ENCODE peak calls at places on chromosome 4, in nine cellular contexts. X is LoVo, T is mucosa of gallbladder, D is endothelial cell, B is HFF-Myc, A is NCI-H1694 treated with DMSO at 0.1 percent for 48 hours, Q is tibial nerve, K is occipital lobe, U is T-cell. W is an unnamed sample.

GRCh38 chr4:123987408-123987807 is 590.8 kb downstream of the SPRY1 start:
- DNase-seq in X (no peak), T (no peak), D (no peak), B (no peak), A (no peak), Q (no peak), K (no peak), U (no peak), W (no peak)

GRCh38 chr4:147786031-147786430 is 54.1 kb downstream of the ARHGAP10 start:
- DNase-seq in X (no peak), T (no peak), D (no peak), B (no peak), A (no peak), Q (no peak), K (no peak), U (no peak), W (no peak)

GRCh38 chr4:16969696-16970135 is 71.3 kb upstream of the LDB2 start:
- DNase-seq in X (no peak), T (no peak), D (no peak), B (peak; percentile 22), A (no peak), Q (peak; percentile 63), K (no peak), U (no peak), W (no peak)

GRCh38 chr4:119873132-119873531 is 193.5 kb downstream of the MAD2L1 start:
- DNase-seq in X (no peak), T (no peak), D (no peak), B (no peak), A (no peak), Q (no peak), K (no peak), U (no peak), W (no peak)

GRCh38 chr4:6526171-6526570 is 48.8 kb upstream of the MAN2B2 start:
- DNase-seq in X (no peak), T (no peak), D (no peak), B (no peak), A (no peak), Q (no peak), K (no peak), U (no peak), W (no peak)

GRCh38 chr4:692771-693554 is 4.0 kb upstream of the SLC49A3 start:
- DNase-seq in X (no peak), T (no peak), D (no peak), B (no peak), A (no peak), Q (no peak), K (no peak), U (no peak), W (no peak)

GRCh38 chr4:140242357-140243284 is 88.6 kb upstream of the MAML3 start:
- DNase-seq in X (no peak), T (no peak), D (no peak), B (no peak), A (no peak), Q (no peak), K (no peak), U (no peak), W (no peak)

GRCh38 chr4:6643141-6643847 is 2.8 kb downstream of the MRFAP1 start:
- DNase-seq in X (no peak), T (no peak), D (no peak), B (no peak), A (no peak), Q (no peak), K (no peak), U (no peak), W (no peak)

GRCh38 chr4:42655248-42655647 is 1.7 kb downstream of the ATP8A1 start:
- DNase-seq in X (no peak), T (no peak), D (no peak), B (no peak), A (no peak), Q (no peak), K (no peak), U (no peak), W (no peak)